ENCODE peak calls at places on chromosomes 1 and 21, in eight cellular contexts. One of them, this sample, is unnamed.

GRCh38 chr1:110672001-110672752 is 2.6 kb downstream of the KCNA3 start:
- DNase-seq in BJ: peak
- DNase-seq in transverse colon: peak
- DNase-seq in activated CD4-positive, alpha-beta T cell treated with anti-CD3 and anti-CD28 coated beads for 24 hours: peak
- DNase-seq in NCI-H1694 treated with DMSO at 0.1 percent for 48 hours: peak
- DNase-seq in foreskin melanocyte: no peak
- DNase-seq in left lung: no peak
- DNase-seq in AG04450: no peak
- DNase-seq in this sample: no peak

GRCh38 chr1:187445066-187445465 is 616.3 kb downstream of the PLA2G4A start:
- DNase-seq in BJ: no peak
- DNase-seq in transverse colon: no peak
- DNase-seq in activated CD4-positive, alpha-beta T cell treated with anti-CD3 and anti-CD28 coated beads for 24 hours: no peak
- DNase-seq in NCI-H1694 treated with DMSO at 0.1 percent for 48 hours: no peak
- DNase-seq in foreskin melanocyte: peak
- DNase-seq in left lung: no peak
- DNase-seq in AG04450: no peak
- DNase-seq in this sample: no peak

GRCh38 chr1:185144233-185144632 is 12.5 kb downstream of the TRMT1L start:
- DNase-seq in BJ: no peak
- DNase-seq in transverse colon: no peak
- DNase-seq in activated CD4-positive, alpha-beta T cell treated with anti-CD3 and anti-CD28 coated beads for 24 hours: no peak
- DNase-seq in NCI-H1694 treated with DMSO at 0.1 percent for 48 hours: no peak
- DNase-seq in foreskin melanocyte: no peak
- DNase-seq in left lung: no peak
- DNase-seq in AG04450: peak
- DNase-seq in this sample: no peak

GRCh38 chr1:2812939-2813653 is 11.6 kb upstream of the TTC34 start:
- DNase-seq in BJ: no peak
- DNase-seq in transverse colon: no peak
- DNase-seq in activated CD4-positive, alpha-beta T cell treated with anti-CD3 and anti-CD28 coated beads for 24 hours: no peak
- DNase-seq in NCI-H1694 treated with DMSO at 0.1 percent for 48 hours: no peak
- DNase-seq in foreskin melanocyte: no peak
- DNase-seq in left lung: no peak
- DNase-seq in AG04450: no peak
- DNase-seq in this sample: no peak

GRCh38 chr21:45353200-45353599 is 51.8 kb upstream of the COL18A1 start:
- DNase-seq in BJ: no peak
- DNase-seq in transverse colon: no peak
- DNase-seq in activated CD4-positive, alpha-beta T cell treated with anti-CD3 and anti-CD28 coated beads for 24 hours: no peak
- DNase-seq in NCI-H1694 treated with DMSO at 0.1 percent for 48 hours: no peak
- DNase-seq in foreskin melanocyte: no peak
- DNase-seq in left lung: no peak
- DNase-seq in AG04450: no peak
- DNase-seq in this sample: no peak

GRCh38 chr21:42781981-42782722 is 97.2 kb downstream of the WDR4 start:
- DNase-seq in BJ: no peak
- DNase-seq in transverse colon: no peak
- DNase-seq in activated CD4-positive, alpha-beta T cell treated with anti-CD3 and anti-CD28 coated beads for 24 hours: no peak
- DNase-seq in NCI-H1694 treated with DMSO at 0.1 percent for 48 hours: peak
- DNase-seq in foreskin melanocyte: no peak
- DNase-seq in left lung: no peak
- DNase-seq in AG04450: no peak
- DNase-seq in this sample: no peak

GRCh38 chr21:33401617-33401967 is 1.6 kb upstream of the IFNGR2 start:
- DNase-seq in BJ: peak
- DNase-seq in transverse colon: no peak
- DNase-seq in activated CD4-positive, alpha-beta T cell treated with anti-CD3 and anti-CD28 coated beads for 24 hours: no peak
- DNase-seq in NCI-H1694 treated with DMSO at 0.1 percent for 48 hours: no peak
- DNase-seq in foreskin melanocyte: peak
- DNase-seq in left lung: no peak
- DNase-seq in AG04450: no peak
- DNase-seq in this sample: no peak

GRCh38 chr1:40153073-40153770 is 8.0 kb upstream of the RLF start:
- DNase-seq in BJ: no peak
- DNase-seq in transverse colon: no peak
- DNase-seq in activated CD4-positive, alpha-beta T cell treated with anti-CD3 and anti-CD28 coated beads for 24 hours: no peak
- DNase-seq in NCI-H1694 treated with DMSO at 0.1 percent for 48 hours: peak
- DNase-seq in foreskin melanocyte: peak
- DNase-seq in left lung: no peak
- DNase-seq in AG04450: peak
- DNase-seq in this sample: peak

This sample was measured in AG09309.